ENCODE peak calls at places on chromosomes 11 and 22, in seven cellular contexts. One of them, this sample, is unnamed.

GRCh38 chr22:25350551-25350971 is 131.1 kb downstream of the CRYBB2 start:
- DNase-seq in stimulated activated CD8-positive, alpha-beta memory T cell treated with anti-CD3 and anti-CD28 coated beads, Interleukin-2, amount 100 ng/mL, for 1 hour: no peak
- DNase-seq in hepatic stellate cell: no peak
- DNase-seq in stimulated activated naive CD4-positive, alpha-beta T cell: no peak
- DNase-seq in activated effector memory CD4-positive, alpha-beta T cell treated with anti-CD3 and anti-CD28 coated beads, Interleukin-2, amount 50 U/mL, for 16 hours: peak; percentile 30
- DNase-seq in T-helper 1 cell: no peak
- DNase-seq in AG09309: no peak
- DNase-seq in this sample: no peak

GRCh38 chr22:31148953-31149627 is 8.8 kb upstream of the PLA2G3 start:
- DNase-seq in stimulated activated CD8-positive, alpha-beta memory T cell treated with anti-CD3 and anti-CD28 coated beads, Interleukin-2, amount 100 ng/mL, for 1 hour: no peak
- DNase-seq in hepatic stellate cell: peak; percentile 88
- DNase-seq in stimulated activated naive CD4-positive, alpha-beta T cell: no peak
- DNase-seq in activated effector memory CD4-positive, alpha-beta T cell treated with anti-CD3 and anti-CD28 coated beads, Interleukin-2, amount 50 U/mL, for 16 hours: no peak
- DNase-seq in T-helper 1 cell: no peak
- DNase-seq in AG09309: peak; percentile 37
- DNase-seq in this sample: peak; percentile 79

GRCh38 chr11:11985016-11985715 is 23.3 kb downstream of the DKK3 start:
- DNase-seq in stimulated activated CD8-positive, alpha-beta memory T cell treated with anti-CD3 and anti-CD28 coated beads, Interleukin-2, amount 100 ng/mL, for 1 hour: no peak
- DNase-seq in hepatic stellate cell: no peak
- DNase-seq in stimulated activated naive CD4-positive, alpha-beta T cell: no peak
- DNase-seq in activated effector memory CD4-positive, alpha-beta T cell treated with anti-CD3 and anti-CD28 coated beads, Interleukin-2, amount 50 U/mL, for 16 hours: no peak
- DNase-seq in T-helper 1 cell: no peak
- DNase-seq in AG09309: no peak
- DNase-seq in this sample: peak; percentile 64

GRCh38 chr22:24588370-24588755 is 4.5 kb downstream of the LRRC75B start:
- DNase-seq in stimulated activated CD8-positive, alpha-beta memory T cell treated with anti-CD3 and anti-CD28 coated beads, Interleukin-2, amount 100 ng/mL, for 1 hour: no peak
- DNase-seq in hepatic stellate cell: no peak
- DNase-seq in stimulated activated naive CD4-positive, alpha-beta T cell: no peak
- DNase-seq in activated effector memory CD4-positive, alpha-beta T cell treated with anti-CD3 and anti-CD28 coated beads, Interleukin-2, amount 50 U/mL, for 16 hours: no peak
- DNase-seq in T-helper 1 cell: no peak
- DNase-seq in AG09309: no peak
- DNase-seq in this sample: no peak

GRCh38 chr11:74532496-74533246 is 39.1 kb upstream of the LIPT2 start:
- DNase-seq in stimulated activated CD8-positive, alpha-beta memory T cell treated with anti-CD3 and anti-CD28 coated beads, Interleukin-2, amount 100 ng/mL, for 1 hour: no peak
- DNase-seq in hepatic stellate cell: no peak
- DNase-seq in stimulated activated naive CD4-positive, alpha-beta T cell: no peak
- DNase-seq in activated effector memory CD4-positive, alpha-beta T cell treated with anti-CD3 and anti-CD28 coated beads, Interleukin-2, amount 50 U/mL, for 16 hours: no peak
- DNase-seq in T-helper 1 cell: no peak
- DNase-seq in AG09309: no peak
- DNase-seq in this sample: no peak

GRCh38 chr11:69646493-69647201 is 5.7 kb downstream of the CCND1 start:
- DNase-seq in stimulated activated CD8-positive, alpha-beta memory T cell treated with anti-CD3 and anti-CD28 coated beads, Interleukin-2, amount 100 ng/mL, for 1 hour: no peak
- DNase-seq in hepatic stellate cell: no peak
- DNase-seq in stimulated activated naive CD4-positive, alpha-beta T cell: no peak
- DNase-seq in activated effector memory CD4-positive, alpha-beta T cell treated with anti-CD3 and anti-CD28 coated beads, Interleukin-2, amount 50 U/mL, for 16 hours: no peak
- DNase-seq in T-helper 1 cell: no peak
- DNase-seq in AG09309: no peak
- DNase-seq in this sample: no peak

GRCh38 chr11:74366576-74366975 is 31.7 kb downstream of the PGM2L1 start:
- DNase-seq in stimulated activated CD8-positive, alpha-beta memory T cell treated with anti-CD3 and anti-CD28 coated beads, Interleukin-2, amount 100 ng/mL, for 1 hour: no peak
- DNase-seq in hepatic stellate cell: peak; percentile 60
- DNase-seq in stimulated activated naive CD4-positive, alpha-beta T cell: no peak
- DNase-seq in activated effector memory CD4-positive, alpha-beta T cell treated with anti-CD3 and anti-CD28 coated beads, Interleukin-2, amount 50 U/mL, for 16 hours: no peak
- DNase-seq in T-helper 1 cell: no peak
- DNase-seq in AG09309: peak; percentile 62
- DNase-seq in this sample: peak; percentile 69

GRCh38 chr11:34680918-34681554 is 60.1 kb downstream of the EHF start:
- DNase-seq in stimulated activated CD8-positive, alpha-beta memory T cell treated with anti-CD3 and anti-CD28 coated beads, Interleukin-2, amount 100 ng/mL, for 1 hour: no peak
- DNase-seq in hepatic stellate cell: peak; percentile 33
- DNase-seq in stimulated activated naive CD4-positive, alpha-beta T cell: no peak
- DNase-seq in activated effector memory CD4-positive, alpha-beta T cell treated with anti-CD3 and anti-CD28 coated beads, Interleukin-2, amount 50 U/mL, for 16 hours: no peak
- DNase-seq in T-helper 1 cell: no peak
- DNase-seq in AG09309: peak; percentile 13
- DNase-seq in this sample: peak; percentile 59

GRCh38 chr11:75078233-75078632 is 18.4 kb downstream of the OR2AT4 start:
- DNase-seq in stimulated activated CD8-positive, alpha-beta memory T cell treated with anti-CD3 and anti-CD28 coated beads, Interleukin-2, amount 100 ng/mL, for 1 hour: no peak
- DNase-seq in hepatic stellate cell: peak; percentile 25
- DNase-seq in stimulated activated naive CD4-positive, alpha-beta T cell: no peak
- DNase-seq in activated effector memory CD4-positive, alpha-beta T cell treated with anti-CD3 and anti-CD28 coated beads, Interleukin-2, amount 50 U/mL, for 16 hours: no peak
- DNase-seq in T-helper 1 cell: no peak
- DNase-seq in AG09309: no peak
- DNase-seq in this sample: peak; percentile 49

GRCh38 chr11:57983211-57983610 is 40.5 kb upstream of the OR9Q1 start:
- DNase-seq in stimulated activated CD8-positive, alpha-beta memory T cell treated with anti-CD3 and anti-CD28 coated beads, Interleukin-2, amount 100 ng/mL, for 1 hour: no peak
- DNase-seq in hepatic stellate cell: no peak
- DNase-seq in stimulated activated naive CD4-positive, alpha-beta T cell: no peak
- DNase-seq in activated effector memory CD4-positive, alpha-beta T cell treated with anti-CD3 and anti-CD28 coated beads, Interleukin-2, amount 50 U/mL, for 16 hours: no peak
- DNase-seq in T-helper 1 cell: no peak
- DNase-seq in AG09309: no peak
- DNase-seq in this sample: no peak

GRCh38 chr11:37963440-37963839 is 1365.4 kb upstream of the RAG2 start:
- DNase-seq in stimulated activated CD8-positive, alpha-beta memory T cell treated with anti-CD3 and anti-CD28 coated beads, Interleukin-2, amount 100 ng/mL, for 1 hour: no peak
- DNase-seq in hepatic stellate cell: no peak
- DNase-seq in stimulated activated naive CD4-positive, alpha-beta T cell: no peak
- DNase-seq in activated effector memory CD4-positive, alpha-beta T cell treated with anti-CD3 and anti-CD28 coated beads, Interleukin-2, amount 50 U/mL, for 16 hours: no peak
- DNase-seq in T-helper 1 cell: no peak
- DNase-seq in AG09309: no peak
- DNase-seq in this sample: no peak

GRCh38 chr11:92168936-92169335 is 55.7 kb upstream of the FAT3 start:
- DNase-seq in stimulated activated CD8-positive, alpha-beta memory T cell treated with anti-CD3 and anti-CD28 coated beads, Interleukin-2, amount 100 ng/mL, for 1 hour: no peak
- DNase-seq in hepatic stellate cell: no peak
- DNase-seq in stimulated activated naive CD4-positive, alpha-beta T cell: no peak
- DNase-seq in activated effector memory CD4-positive, alpha-beta T cell treated with anti-CD3 and anti-CD28 coated beads, Interleukin-2, amount 50 U/mL, for 16 hours: no peak
- DNase-seq in T-helper 1 cell: no peak
- DNase-seq in AG09309: no peak
- DNase-seq in this sample: no peak

GRCh38 chr11:71171024-71171423 is 81.4 kb downstream of the SHANK2 start:
- DNase-seq in stimulated activated CD8-positive, alpha-beta memory T cell treated with anti-CD3 and anti-CD28 coated beads, Interleukin-2, amount 100 ng/mL, for 1 hour: no peak
- DNase-seq in hepatic stellate cell: no peak
- DNase-seq in stimulated activated naive CD4-positive, alpha-beta T cell: no peak
- DNase-seq in activated effector memory CD4-positive, alpha-beta T cell treated with anti-CD3 and anti-CD28 coated beads, Interleukin-2, amount 50 U/mL, for 16 hours: peak; percentile 47
- DNase-seq in T-helper 1 cell: no peak
- DNase-seq in AG09309: no peak
- DNase-seq in this sample: no peak

This sample was measured in brain microvascular endothelial cell.